ENCODE peak calls at places on chromosome X, in five cellular contexts. G is CD8-positive, alpha-beta T cell; E is esophagus squamous epithelium; I is cardiac muscle cell; N is lower lobe of right lung. B is an unnamed sample.

GRCh38 chrX:118503260-118504041 is 7.8 kb downstream of the DOCK11 start:
- DNase-seq in G (peak), I (no peak), E (no peak), N (no peak), B (no peak)

GRCh38 chrX:109847257-109848187 is 114.5 kb upstream of the ACSL4 start:
- DNase-seq in I (no peak), E (no peak), G (no peak), N (no peak), B (no peak)

GRCh38 chrX:149513713-149514427 is 8.8 kb upstream of the IDS start:
- DNase-seq in N (no peak), I (no peak), G (no peak), E (no peak), B (no peak)

GRCh38 chrX:13741695-13742094 is 7.1 kb downstream of the OFD1 start:
- DNase-seq in G (no peak), N (no peak), E (no peak), I (no peak), B (no peak)

GRCh38 chrX:960821-961220 is 251.6 kb downstream of the CRLF2 start:
- DNase-seq in E (no peak), I (no peak), N (no peak), G (peak), B (no peak)

GRCh38 chrX:8815460-8816065 is 14.4 kb upstream of the FAM9A start:
- DNase-seq in N (no peak), I (peak), G (no peak), E (no peak), B (no peak)

GRCh38 chrX:97522307-97522706 is 638.6 kb downstream of the RPA4 start:
- DNase-seq in G (no peak), E (no peak), N (no peak), I (no peak), B (no peak)

GRCh38 chrX:74788545-74789086 is 136.6 kb downstream of the NEXMIF start:
- DNase-seq in G (no peak), E (no peak), N (no peak), I (no peak), B (no peak)

GRCh38 chrX:69314436-69315348 is 149.4 kb upstream of the PJA1 start:
- DNase-seq in N (no peak), G (peak), E (no peak), I (no peak), B (no peak)

GRCh38 chrX:151984328-151984727 is 9.9 kb upstream of the GABRE start:
- DNase-seq in E (no peak), G (no peak), N (no peak), I (no peak), B (no peak)

GRCh38 chrX:18041656-18042055 is 179.0 kb downstream of the BEND2 start:
- DNase-seq in I (no peak), N (no peak), G (no peak), E (no peak), B (no peak)

GRCh38 chrX:134186362-134187121 is 50.4 kb upstream of the CCDC160 start:
- DNase-seq in E (no peak), I (peak), N (no peak), G (peak), B (no peak)

GRCh38 chrX:46184749-46185148 is 360.5 kb downstream of the ZNF674 start:
- DNase-seq in I (no peak), N (no peak), E (no peak), G (no peak), B (no peak)

GRCh38 chrX:2901367-2902036 is 27.6 kb downstream of the ARSD start:
- DNase-seq in G (no peak), E (no peak), N (no peak), I (no peak), B (no peak)

GRCh38 chrX:133983243-133983973 is 2.0 kb downstream of the GPC3 start:
- DNase-seq in I (no peak), N (no peak), G (no peak), E (no peak), B (no peak)

GRCh38 chrX:27976284-27976683 is 5.0 kb downstream of the DCAF8L1 start:
- DNase-seq in I (no peak), G (no peak), N (no peak), E (no peak), B (no peak)

DNA sequence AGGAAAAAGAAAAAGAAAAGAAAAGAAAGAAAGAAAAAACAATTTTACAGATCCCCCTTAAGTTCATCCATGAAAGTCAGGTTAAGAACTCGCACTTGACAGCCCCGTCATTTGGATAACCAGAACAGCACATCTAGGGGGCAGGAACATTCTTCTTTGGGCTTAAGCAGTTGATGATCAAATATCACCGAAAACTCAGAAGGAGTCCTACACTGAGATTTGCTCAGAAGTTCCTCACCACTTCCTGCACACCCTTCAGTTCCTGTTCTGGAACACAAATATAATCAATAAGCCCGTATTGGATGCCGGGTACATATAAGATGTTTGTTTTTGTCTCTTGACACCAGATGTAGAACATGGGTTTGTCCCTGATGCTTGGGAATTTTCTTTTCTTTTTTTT is 14.7 kb downstream of the NLGN3 start:
- DNase-seq in I (no peak), N (no peak), G (no peak), E (no peak), B (no peak)
- H3K27ac ChIP-seq in I (no peak), N (no peak), G (no peak), E (no peak), B (no peak)

GRCh38 chrX:103362504-103362903 is 6.2 kb downstream of the TCEAL9 start:
- DNase-seq in I (peak), E (no peak), G (no peak), N (no peak), B (no peak)
- H3K27ac ChIP-seq in I (no peak), E (no peak), G (no peak), N (no peak), B (no peak)

DNA sequence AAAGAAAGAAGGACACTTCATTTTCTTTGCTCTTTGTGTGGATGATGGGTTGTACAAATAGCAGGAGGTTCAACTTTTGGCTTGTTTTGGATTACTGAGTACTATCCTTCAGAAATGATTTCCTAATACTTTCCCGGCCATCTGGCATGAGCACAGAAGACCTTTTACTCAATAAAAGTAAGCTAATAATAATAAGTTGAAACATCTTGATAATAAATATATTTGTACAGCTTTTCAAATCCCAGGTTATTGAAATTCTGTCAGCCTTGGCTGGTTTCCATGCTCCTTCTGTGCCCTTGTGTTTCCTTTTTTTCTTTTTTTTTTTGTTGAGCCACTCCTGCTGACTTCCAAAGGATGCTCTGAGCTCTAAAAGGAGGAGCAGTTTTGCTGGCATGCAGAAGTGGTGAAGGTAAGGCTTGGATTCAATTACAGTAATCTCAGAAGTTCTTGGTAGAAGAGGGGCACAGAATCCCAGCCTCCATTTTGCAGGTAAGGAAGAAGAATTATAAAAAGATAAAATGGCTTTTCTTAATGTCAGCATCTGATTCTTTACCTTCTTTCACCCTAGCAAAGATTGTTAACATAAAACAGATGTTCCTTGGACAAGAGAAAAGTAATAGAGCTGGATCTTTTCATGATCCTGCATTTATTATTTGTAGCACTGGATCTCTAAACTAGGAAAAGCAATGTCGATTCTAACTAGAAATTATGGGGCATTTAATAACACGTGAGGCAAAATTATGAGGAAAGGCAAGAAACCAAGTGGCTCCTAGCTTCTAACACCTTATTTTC is 31.9 kb downstream of the REPS2 start:
- DNase-seq in I (no peak), N (no peak), G (no peak), E (no peak), B (no peak)
- H3K27ac ChIP-seq in I (no peak), N (no peak), G (no peak), E (no peak), B (no peak)

GRCh38 chrX:108439434-108439883 is at the start of gene COL4A5:
- DNase-seq in N (peak), I (peak), E (no peak), G (no peak), B (no peak)

GRCh38 chrX:108443065-108443464 is 3.4 kb downstream of the COL4A5 start:
- DNase-seq in I (no peak), N (no peak), G (no peak), E (no peak), B (no peak)

GRCh38 chrX:108437789-108438623 is at the start of gene COL4A6:
- DNase-seq in N (peak), E (no peak), I (peak), G (no peak), B (no peak)

GRCh38 chrX:108437354-108437753 is 868 bp downstream of the COL4A6 start:
- DNase-seq in E (no peak), I (peak), N (no peak), G (no peak), B (no peak)

GRCh38 chrX:108439961-108440696 is 491 bp downstream of the COL4A5 start:
- DNase-seq in I (peak), N (peak), G (no peak), E (no peak), B (no peak)
- H3K27ac ChIP-seq in I (peak), N (peak), G (no peak), E (peak), B (no peak)

GRCh38 chrX:19687395-19687794 is 172.1 kb upstream of the MAP3K15 start:
- DNase-seq in E (no peak), G (no peak), I (no peak), N (no peak), B (no peak)

GRCh38 chrX:19686876-19687275 is 171.6 kb upstream of the MAP3K15 start:
- DNase-seq in G (no peak), N (no peak), E (no peak), I (no peak), B (no peak)

GRCh38 chrX:19688426-19688825 is 173.1 kb upstream of the MAP3K15 start:
- DNase-seq in E (no peak), I (no peak), G (no peak), N (no peak), B (no peak)

GRCh38 chrX:19684265-19684664 is 169.0 kb upstream of the MAP3K15 start:
- DNase-seq in N (no peak), G (no peak), I (no peak), E (no peak), B (no peak)

DNA sequence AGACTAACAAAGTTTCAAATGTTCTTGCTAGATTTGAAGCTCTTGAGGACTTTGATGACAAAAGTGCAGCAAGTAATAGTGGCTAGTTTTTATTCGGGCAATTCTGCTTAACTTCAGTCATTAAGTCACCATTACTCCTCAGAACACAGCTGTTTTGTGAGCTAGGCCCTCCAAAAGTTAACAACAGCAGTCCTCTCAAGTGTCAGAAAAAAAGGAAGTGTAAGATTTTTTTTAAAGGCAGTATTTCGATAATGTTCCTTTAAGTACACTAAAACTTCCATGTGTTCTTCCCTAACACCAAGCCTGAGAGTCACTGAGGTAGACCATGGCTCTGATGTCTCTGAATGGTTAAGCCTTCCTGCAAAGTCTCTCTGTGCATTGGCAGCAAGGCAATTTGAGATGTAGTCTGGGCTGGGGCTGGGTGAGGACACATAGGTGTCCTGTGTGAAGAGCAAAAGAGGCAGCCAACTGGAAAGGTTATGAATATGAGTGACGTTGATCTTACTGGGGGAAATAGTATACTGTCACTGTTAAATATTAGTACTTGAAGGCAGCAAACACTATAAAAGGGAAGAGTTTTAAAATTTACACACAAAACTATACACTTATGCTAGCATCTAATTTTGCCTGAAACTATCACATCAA is 174.0 kb upstream of the MAP3K15 start:
- DNase-seq in N (no peak), E (no peak), I (no peak), G (no peak), B (no peak)
- H3K27ac ChIP-seq in N (no peak), E (no peak), I (no peak), G (no peak), B (no peak)

GRCh38 chrX:40544343-40545250 is 36.2 kb upstream of the ATP6AP2 start:
- DNase-seq in E (no peak), G (no peak), I (no peak), N (no peak), B (no peak)

GRCh38 chrX:40542208-40542607 is 38.6 kb upstream of the ATP6AP2 start:
- DNase-seq in I (no peak), E (no peak), N (no peak), G (no peak), B (no peak)

GRCh38 chrX:40542972-40543371 is 37.8 kb upstream of the ATP6AP2 start:
- DNase-seq in I (no peak), G (no peak), E (no peak), N (no peak), B (no peak)

GRCh38 chrX:40546870-40547269 is 33.9 kb upstream of the ATP6AP2 start:
- DNase-seq in E (no peak), N (no peak), I (no peak), G (no peak), B (no peak)

DNA sequence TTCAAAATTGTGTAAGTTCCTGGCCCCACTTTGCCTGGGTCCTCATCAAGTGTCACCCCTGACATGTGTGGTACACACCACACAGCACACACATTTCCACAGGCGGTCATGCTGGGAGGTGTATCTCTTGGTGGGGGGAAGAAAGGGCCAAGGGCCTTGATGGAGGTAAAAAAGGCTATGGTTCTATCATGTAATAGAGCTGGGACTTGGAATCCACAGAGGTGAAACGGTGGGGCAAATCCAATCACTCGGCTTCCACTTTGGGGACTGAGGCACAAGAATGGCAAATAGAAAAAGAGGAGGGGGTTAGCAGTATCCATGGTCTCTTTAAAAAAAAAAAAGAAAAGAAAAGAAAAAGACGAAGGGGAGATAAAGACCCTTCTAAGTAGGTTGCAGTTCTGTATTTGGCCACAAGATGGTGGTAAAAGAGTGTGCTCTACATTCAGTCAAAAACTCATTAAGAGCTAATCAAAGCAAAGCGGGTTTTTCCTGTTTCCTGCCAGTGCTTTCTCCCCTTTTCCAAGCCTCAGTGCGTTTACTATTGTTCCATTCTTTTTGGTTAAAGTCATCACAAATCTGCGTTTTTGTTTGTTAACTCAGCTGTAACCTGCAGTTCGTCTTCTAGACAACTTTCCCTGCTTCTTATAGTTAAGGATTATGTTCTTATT is 37.0 kb upstream of the ATP6AP2 start:
- DNase-seq in I (peak), N (no peak), G (no peak), E (no peak), B (no peak)
- H3K27ac ChIP-seq in I (no peak), N (peak), G (no peak), E (peak), B (no peak)

GRCh38 chrX:154040307-154040756 is 20.6 kb upstream of the IRAK1 start:
- DNase-seq in I (no peak), E (no peak), N (no peak), G (no peak), B (no peak)
- H3K27ac ChIP-seq in I (no peak), E (no peak), N (peak), G (no peak), B (no peak)

DNA sequence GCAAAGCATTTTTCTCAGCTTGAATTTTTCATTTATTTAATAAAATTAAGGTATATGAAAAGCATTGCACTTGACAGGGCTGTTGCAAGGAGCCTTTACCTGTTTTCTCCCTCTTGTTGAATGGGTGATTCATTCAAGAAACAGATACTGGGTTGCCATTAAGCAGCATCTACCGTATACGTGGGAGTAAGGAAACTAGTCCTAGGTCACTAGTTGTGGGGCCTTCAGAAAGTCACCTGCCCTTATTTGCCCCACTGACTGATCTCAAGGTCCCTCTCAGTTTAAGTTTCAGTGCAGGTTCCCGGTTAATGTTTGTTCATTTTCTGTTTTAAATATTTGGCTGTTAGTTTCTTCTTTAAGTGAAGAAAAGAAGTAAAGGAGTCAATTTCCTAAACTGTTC is 34.0 kb downstream of the LHFPL1 start:
- DNase-seq in E (no peak), I (no peak), N (no peak), G (no peak), B (no peak)
- H3K27ac ChIP-seq in E (no peak), I (no peak), N (no peak), G (no peak), B (no peak)

DNA sequence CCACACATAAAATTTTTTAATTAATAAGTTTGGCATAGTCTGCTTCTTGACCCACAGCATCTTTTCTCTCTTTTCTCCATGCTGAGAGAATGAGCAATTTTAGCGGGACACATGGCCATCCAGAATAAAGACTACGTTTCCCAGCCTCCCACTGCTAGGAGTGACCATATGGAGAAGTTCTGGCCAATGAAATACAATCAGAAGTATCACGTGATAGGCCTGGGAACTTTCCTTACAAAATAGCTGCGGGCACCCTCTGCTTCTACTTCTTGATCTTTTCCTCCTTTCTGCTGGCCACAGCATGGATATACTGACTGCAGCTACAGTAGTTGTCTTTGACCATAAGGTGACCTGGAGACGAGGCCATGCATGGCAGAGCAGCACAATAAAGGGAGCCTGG is 348.0 kb downstream of the BCOR start:
- DNase-seq in N (no peak), E (no peak), G (no peak), I (no peak), B (no peak)
- H3K27ac ChIP-seq in N (no peak), E (no peak), G (no peak), I (no peak), B (no peak)